ENCODE peak calls at places on chromosomes 11 and 22, in four cellular contexts. W is cardiac fibroblast, L is epithelial cell of esophagus, Z is mammary epithelial cell. O is an unnamed sample.

GRCh38 chr11:630871-631270 is 3.9 kb upstream of the SCT start:
- DNase-seq in W (no peak), L (no peak), Z (no peak), O (no peak)

GRCh38 chr11:69836401-69836800 is 17.2 kb upstream of the FGF3 start:
- DNase-seq in W (no peak), L (no peak), Z (no peak), O (no peak)

GRCh38 chr11:73245461-73245860 is 26.7 kb upstream of the P2RY6 start:
- DNase-seq in W (no peak), L (no peak), Z (no peak), O (no peak)

GRCh38 chr11:134360050-134360835 is 28.5 kb downstream of the GLB1L2 start:
- DNase-seq in W (peak), L (peak), Z (peak), O (no peak)

GRCh38 chr22:32720924-32721323 is 80.6 kb upstream of the TIMP3 start:
- DNase-seq in W (peak), L (no peak), Z (no peak), O (no peak)

GRCh38 chr11:124717786-124718634 is 21.7 kb upstream of the NRGN start:
- DNase-seq in W (peak), L (peak), Z (peak), O (no peak)

GRCh38 chr11:9138612-9139579 is 47.5 kb upstream of the SCUBE2 start:
- DNase-seq in W (peak), L (peak), Z (peak), O (peak)

GRCh38 chr11:117273550-117274289 is 17.4 kb upstream of the BACE1-AS start:
- DNase-seq in W (peak), L (peak), Z (no peak), O (peak)

GRCh38 chr22:41181349-41182241 is 23.5 kb upstream of the L3MBTL2 start:
- DNase-seq in W (peak), L (peak), Z (peak), O (peak)

GRCh38 chr22:50169181-50169759 is 1.3 kb upstream of the PANX2 start:
- DNase-seq in W (no peak), L (no peak), Z (no peak), O (no peak)

GRCh38 chr22:41928416-41929157 is 2.0 kb upstream of the TNFRSF13C start:
- DNase-seq in W (no peak), L (no peak), Z (no peak), O (no peak)

GRCh38 chr11:20243974-20244373 is 83.7 kb upstream of the DBX1 start:
- DNase-seq in W (peak), L (no peak), Z (no peak), O (no peak)

GRCh38 chr22:45263790-45264269 is 20.9 kb upstream of the UPK3A start:
- DNase-seq in W (peak), L (peak), Z (peak), O (no peak)

GRCh38 chr22:43090130-43090789 is 1.1 kb upstream of the TTLL1 start:
- DNase-seq in W (peak), L (peak), Z (peak), O (peak)

GRCh38 chr22:47407626-47408025 is 645.2 kb downstream of the TBC1D22A start:
- DNase-seq in W (no peak), L (no peak), Z (no peak), O (no peak)

GRCh38 chr11:16126361-16126760 is 230.0 kb downstream of the SOX6 start:
- DNase-seq in W (peak), L (peak), Z (peak), O (no peak)

GRCh38 chr11:21927628-21928027 is 265.3 kb upstream of the ANO5 start:
- DNase-seq in W (no peak), L (no peak), Z (no peak), O (no peak)

GRCh38 chr11:44875056-44875455 is 75.6 kb downstream of the TP53I11 start:
- DNase-seq in W (no peak), L (no peak), Z (no peak), O (no peak)

GRCh38 chr22:19478466-19479357 is at the start of gene UFD1:
- DNase-seq in W (peak), L (peak), Z (peak), O (no peak)

GRCh38 chr22:34761111-34761510 is 304.8 kb upstream of the ISX start:
- DNase-seq in W (no peak), L (peak), Z (peak), O (no peak)

GRCh38 chr11:111561306-111561705 is 20.8 kb downstream of the LAYN start:
- DNase-seq in W (no peak), L (peak), Z (no peak), O (no peak)

GRCh38 chr11:93577291-93577690 is 34.1 kb upstream of the SMCO4 start:
- DNase-seq in W (peak), L (no peak), Z (peak), O (peak)

GRCh38 chr22:48887394-48888332 is 940.0 kb downstream of the BRD1 start:
- DNase-seq in W (no peak), L (no peak), Z (no peak), O (no peak)

GRCh38 chr22:48832592-48832991 is 995.1 kb downstream of the BRD1 start:
- DNase-seq in W (no peak), L (no peak), Z (no peak), O (no peak)

GRCh38 chr11:119403021-119403420 is 20.0 kb downstream of the THY1 start:
- DNase-seq in W (peak), L (no peak), Z (no peak), O (peak)

GRCh38 chr22:27022256-27022655 is 364.9 kb downstream of the MIAT start:
- DNase-seq in W (no peak), L (peak), Z (no peak), O (no peak)

GRCh38 chr11:12818333-12819015 is 144.3 kb downstream of the TEAD1 start:
- DNase-seq in W (peak), L (peak), Z (peak), O (peak)

GRCh38 chr22:41237707-41238569 is 2.8 kb downstream of the CHADL start:
- DNase-seq in W (peak), L (peak), Z (peak), O (no peak)

GRCh38 chr11:69005631-69006368 is 7.2 kb downstream of the MRGPRF start:
- DNase-seq in W (no peak), L (no peak), Z (no peak), O (no peak)

GRCh38 chr11:113553905-113554304 is 78.7 kb upstream of the DRD2 start:
- DNase-seq in W (no peak), L (no peak), Z (no peak), O (no peak)

GRCh38 chr11:45157247-45158209 is 11.1 kb downstream of the PRDM11 start:
- DNase-seq in W (no peak), L (no peak), Z (no peak), O (no peak)

GRCh38 chr11:65790902-65791650 is 4.2 kb downstream of the OVOL1 start:
- DNase-seq in W (no peak), L (no peak), Z (no peak), O (no peak)

GRCh38 chr11:82663535-82663934 is 70.1 kb downstream of the FAM181B start:
- DNase-seq in W (no peak), L (no peak), Z (no peak), O (no peak)

GRCh38 chr11:10387209-10388083 is 67.6 kb upstream of the AMPD3 start:
- DNase-seq in W (peak), L (no peak), Z (no peak), O (peak)

GRCh38 chr22:38924197-38924952 is 33.0 kb upstream of the APOBEC3A start:
- DNase-seq in W (peak), L (peak), Z (peak), O (peak)

GRCh38 chr11:41848349-41848748 is 388.9 kb upstream of the LRRC4C start:
- DNase-seq in W (no peak), L (no peak), Z (no peak), O (no peak)

GRCh38 chr22:39622881-39623367 is 52.4 kb downstream of the CACNA1I start:
- DNase-seq in W (peak), L (peak), Z (peak), O (no peak)

DNA sequence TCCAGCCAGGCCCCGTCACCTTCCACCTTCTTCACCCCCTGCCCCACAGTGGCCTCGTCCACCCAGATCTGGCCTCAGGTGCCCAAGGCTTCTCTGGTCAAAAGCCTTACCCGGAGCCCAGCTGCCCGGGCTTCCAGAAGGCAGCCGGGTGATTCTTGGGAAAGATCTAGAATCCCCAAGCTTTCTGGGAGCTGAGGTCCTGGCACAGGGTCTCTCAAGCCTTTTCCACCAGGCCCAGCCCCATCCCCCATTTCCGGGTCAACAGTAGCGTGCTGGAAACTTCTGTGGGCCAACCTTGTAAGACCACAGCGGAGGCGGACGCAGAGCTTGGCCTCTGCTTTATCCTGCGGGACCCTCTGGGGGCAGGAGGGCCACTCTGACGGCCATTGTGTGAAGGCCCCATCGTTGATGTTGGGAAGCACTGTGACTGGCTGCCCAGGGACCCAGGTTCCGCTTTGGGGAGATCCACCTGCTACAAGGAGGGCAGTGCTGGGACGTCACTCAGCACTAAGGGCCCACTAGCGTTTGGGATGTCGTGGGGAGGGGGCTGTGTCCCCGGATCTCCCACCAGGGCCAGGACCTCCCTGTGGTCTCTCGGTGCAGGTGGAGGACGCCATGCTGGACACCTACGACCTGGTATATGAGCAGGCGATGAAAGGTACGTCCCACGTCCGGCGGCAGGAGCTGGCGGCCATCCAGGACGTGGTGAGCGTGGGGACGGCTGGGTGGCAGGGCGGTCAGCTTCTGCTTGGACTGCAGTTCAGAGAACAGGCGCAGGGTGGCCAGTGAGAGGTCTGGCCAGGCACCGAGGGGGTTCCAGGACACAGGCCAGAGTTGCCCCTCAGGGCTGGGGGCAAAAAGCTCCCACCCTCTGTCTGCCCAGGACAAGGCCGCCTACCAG is 11.5 kb downstream of the TSPAN32 start:
- DNase-seq in W (no peak), L (no peak), Z (no peak), O (no peak)
- TF ChIP-seq CTCF in W (no peak), L (no peak), Z (no peak), O (no peak)

GRCh38 chr11:79438631-79439429 is 2.0 kb downstream of the TENM4 start:
- DNase-seq in W (no peak), L (peak), Z (peak), O (no peak)
- H3K4me3 ChIP-seq in W (peak), L (peak), Z (peak), O (peak)

GRCh38 chr22:23857606-23858483 is at the start of gene SLC2A11:
- DNase-seq in W (peak), L (peak), Z (peak), O (peak)
- TF ChIP-seq CTCF in W (peak), L (peak), Z (peak), O (peak)

GRCh38 chr22:37511368-37512104 is 7.7 kb downstream of the CARD10 start:
- DNase-seq in W (no peak), L (no peak), Z (no peak), O (no peak)
- H3K4me3 ChIP-seq in W (no peak), L (no peak), Z (no peak), O (no peak)

DNA sequence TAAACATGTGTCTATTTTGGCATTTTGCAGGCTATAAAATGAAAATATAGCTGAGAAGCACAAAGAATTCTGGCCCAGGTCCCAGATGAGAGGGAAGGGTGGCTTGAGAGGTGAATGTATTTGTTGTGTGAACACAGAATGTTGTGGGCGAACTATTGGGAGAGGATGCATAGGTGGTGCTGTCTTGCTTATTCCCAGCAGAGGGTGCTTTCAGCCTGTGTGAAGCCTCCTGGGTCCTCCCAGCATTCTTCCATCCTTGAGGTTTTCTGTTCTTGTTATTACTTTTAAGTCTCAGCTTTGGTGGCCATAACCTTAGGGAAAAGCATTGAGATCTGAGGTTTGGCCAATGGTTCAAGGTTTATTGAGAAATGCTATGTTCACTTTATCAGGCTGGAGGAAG is 108.7 kb upstream of the SNX19 start:
- DNase-seq in W (peak), L (peak), Z (peak), O (no peak)
- TF ChIP-seq CTCF in W (peak), L (peak), Z (peak), O (peak)

GRCh38 chr11:85647078-85647477 is 689 bp upstream of the TMEM126A start:
- DNase-seq in W (no peak), L (no peak), Z (no peak), O (no peak)
- H3K4me3 ChIP-seq in W (peak), L (peak), Z (peak), O (peak)

DNA sequence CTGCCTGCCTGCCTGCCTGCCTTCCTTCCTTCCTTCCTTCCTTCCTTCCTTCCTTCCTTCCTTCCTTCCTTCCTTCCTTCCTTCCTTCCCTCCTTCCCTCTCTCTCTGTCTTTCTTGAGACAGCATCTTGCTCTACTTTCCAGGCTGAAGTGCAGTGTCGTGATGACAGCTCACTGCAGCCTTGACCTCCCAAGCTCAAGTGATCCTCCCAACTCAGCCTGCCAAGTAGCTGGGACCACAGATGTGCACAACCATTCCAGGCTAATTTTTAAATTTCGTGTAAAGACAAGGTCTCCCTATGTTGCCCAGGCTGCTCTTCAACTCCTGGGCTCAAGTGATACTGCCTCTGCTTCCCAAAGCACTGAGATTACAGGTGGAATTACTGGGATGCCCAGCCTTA is 328.2 kb upstream of the SORL1-AS1 start:
- DNase-seq in W (no peak), L (no peak), Z (no peak), O (no peak)
- TF ChIP-seq CTCF in W (no peak), L (no peak), Z (no peak), O (no peak)

GRCh38 chr11:63490551-63491239 is at the start of gene PLAAT5:
- DNase-seq in W (peak), L (no peak), Z (no peak), O (no peak)
- H3K4me3 ChIP-seq in W (peak), L (peak), Z (peak), O (peak)

O was measured in BJ.